ENCODE peak calls at places on chromosomes 12 and 14, in five cellular contexts. K is tibial artery, V is cardiac muscle cell, S is astrocyte, A is PC-9. X is an unnamed sample.

GRCh38 chr14:55600784-55601561 is 21.0 kb downstream of the KTN1 start:
- DNase-seq in S (peak; percentile 78), V (no peak), A (peak; percentile 56), K (no peak), X (no peak)

GRCh38 chr12:54592316-54592715 is 3.9 kb upstream of the PPP1R1A start:
- DNase-seq in A (no peak), K (no peak), S (no peak), V (no peak), X (no peak)

GRCh38 chr12:88418856-88419497 is 161.3 kb downstream of the KITLG start:
- DNase-seq in V (no peak), A (no peak), S (peak; percentile 54), K (no peak), X (no peak)

GRCh38 chr12:52244615-52244994 is 11.6 kb downstream of the KRT7 start:
- DNase-seq in S (no peak), K (peak; percentile 31), V (no peak), A (peak; percentile 35), X (no peak)

GRCh38 chr12:42421844-42422779 is 96.1 kb downstream of the PPHLN1 start:
- DNase-seq in K (no peak), S (peak; percentile 74), A (no peak), V (no peak), X (no peak)

GRCh38 chr12:27424631-27425230 is 21.8 kb upstream of the SMCO2 start:
- DNase-seq in A (no peak), K (no peak), S (peak; percentile 44), V (peak; percentile 50), X (no peak)

GRCh38 chr12:30134229-30134628 is 350.5 kb upstream of the TMTC1 start:
- DNase-seq in K (no peak), S (no peak), V (peak; percentile 20), A (no peak), X (no peak)

GRCh38 chr12:50057896-50058670 is 687 bp downstream of the ASIC1 start:
- DNase-seq in A (no peak), S (no peak), K (no peak), V (no peak), X (no peak)

GRCh38 chr14:68409355-68409754 is 383.5 kb downstream of the ZFP36L1 start:
- DNase-seq in S (no peak), K (no peak), V (no peak), A (no peak), X (no peak)

GRCh38 chr12:43102506-43103269 is 449.3 kb downstream of the ADAMTS20 start:
- DNase-seq in A (no peak), K (no peak), S (no peak), V (no peak), X (no peak)

GRCh38 chr14:53064461-53064860 is 88.7 kb downstream of the DDHD1 start:
- DNase-seq in A (no peak), V (no peak), S (no peak), K (no peak), X (no peak)

GRCh38 chr12:93380480-93381121 is 2.9 kb downstream of the NUDT4 start:
- DNase-seq in K (no peak), V (no peak), S (peak; percentile 42), A (peak; percentile 48), X (no peak)

GRCh38 chr12:25236190-25236589 is 14.5 kb downstream of the KRAS start:
- DNase-seq in S (peak; percentile 41), V (no peak), A (no peak), K (no peak), X (no peak)

DNA sequence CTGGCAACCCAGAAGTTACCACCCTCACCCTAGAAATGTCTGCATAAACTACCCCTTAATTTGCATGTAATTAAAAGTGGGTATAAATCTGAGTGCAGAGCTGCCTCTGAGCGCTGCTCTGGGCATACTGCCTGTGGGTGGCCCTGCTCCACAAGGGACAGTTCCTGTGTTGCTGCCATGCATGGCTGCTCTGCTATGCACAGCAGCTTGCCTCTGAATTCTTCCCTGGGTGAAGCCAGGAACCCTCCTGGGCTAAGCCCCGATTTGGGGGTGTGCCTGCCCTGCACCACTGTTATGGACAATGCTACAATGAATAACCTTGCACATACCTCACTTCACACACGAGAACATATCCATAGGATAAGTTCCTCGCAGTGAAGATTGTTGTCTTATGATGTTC is 35.7 kb upstream of the GPR132 start:
- DNase-seq in S (no peak), V (no peak), K (no peak), A (no peak), X (no peak)
- H3K4me3 ChIP-seq in S (no peak overlapping the region), V (no peak overlapping the region), K (no peak overlapping the region), A (no peak overlapping the region), X (no peak overlapping the region)

GRCh38 chr14:104694475-104694950 is 5.1 kb downstream of the INF2 start:
- DNase-seq in V (no peak), K (no peak), S (no peak), A (no peak), X (no peak)

GRCh38 chr14:104692939-104693315 is 3.5 kb downstream of the INF2 start:
- DNase-seq in A (no peak), S (no peak), K (no peak), V (no peak), X (no peak)

GRCh38 chr14:104694991-104695659 is 5.7 kb downstream of the INF2 start:
- DNase-seq in V (no peak), K (no peak), A (no peak), S (peak; percentile 41), X (no peak)

GRCh38 chr14:104692261-104692938 is 3.0 kb downstream of the INF2 start:
- DNase-seq in V (no peak), A (no peak), S (no peak), K (no peak), X (no peak)

GRCh38 chr14:104693482-104694431 is 4.3 kb downstream of the INF2 start:
- DNase-seq in S (no peak), V (no peak), A (no peak), K (no peak), X (no peak)
- H3K4me1 ChIP-seq in S (peaks cover 62% of the 10 kb centered on the region), V (peaks cover 14% of the 10 kb centered on the region), A (peaks cover 14% of the 10 kb centered on the region), K (peaks cover 90% of the 10 kb centered on the region), X (peaks cover 7% of the 10 kb centered on the region)

DNA sequence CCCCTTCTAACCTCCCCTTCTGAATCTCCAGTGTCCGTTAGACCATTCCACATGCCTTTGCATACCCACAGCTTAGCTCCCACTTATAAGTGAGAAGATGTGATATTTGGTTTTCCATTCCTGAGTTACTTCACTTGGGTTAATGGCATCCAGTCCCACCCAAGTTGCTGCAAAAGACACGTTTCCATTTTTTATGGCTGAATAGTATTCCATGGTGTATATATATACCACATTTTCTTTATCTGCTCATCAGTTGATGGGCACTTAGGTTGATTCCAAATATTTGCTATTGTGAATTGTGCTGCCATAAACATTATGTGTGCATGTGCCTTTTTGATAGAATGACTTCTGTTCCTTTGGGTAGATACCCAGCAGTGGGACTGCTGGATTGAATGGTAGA is 67.8 kb downstream of the MVK start:
- DNase-seq in K (no peak), V (no peak), A (no peak), S (no peak), X (no peak)
- TF ChIP-seq CTCF in K (no peak), V (no peak), A (no peak), S (no peak), X (no peak)

DNA sequence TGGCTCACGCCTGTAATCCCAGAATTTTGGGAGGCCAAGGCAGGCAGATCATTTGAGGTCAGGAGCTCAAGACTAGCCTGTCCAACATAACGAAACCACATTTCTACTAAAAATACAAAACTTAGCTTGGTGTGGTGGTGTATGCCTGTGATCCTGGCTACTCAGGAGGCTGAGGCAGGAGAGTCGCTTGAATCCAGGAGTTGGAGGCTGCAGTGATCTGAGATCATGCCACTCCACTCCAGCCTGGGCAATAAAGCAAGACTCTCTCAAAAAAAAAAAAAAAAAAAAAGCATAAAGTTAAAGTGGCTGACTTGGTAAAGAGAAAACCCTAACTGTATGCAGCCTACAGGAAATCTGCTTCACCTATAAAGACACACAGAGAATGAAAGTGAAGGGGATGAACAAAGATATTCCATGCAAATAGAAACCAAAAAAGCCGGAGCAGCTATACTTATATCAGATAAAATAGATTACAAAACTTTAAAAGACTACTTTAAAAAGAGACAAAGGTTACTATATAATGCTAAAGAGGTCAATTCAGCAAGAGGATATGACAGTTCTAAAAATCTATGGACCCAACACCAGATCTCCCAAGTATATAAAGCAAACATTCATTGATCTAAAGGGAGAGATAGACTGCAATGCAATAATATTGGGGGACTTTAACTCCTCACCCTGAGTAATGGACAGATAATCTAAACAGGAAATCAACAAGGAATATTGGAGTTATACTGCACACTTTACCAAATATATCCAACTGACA is 4.1 kb downstream of the CLEC2B start:
- DNase-seq in K (no peak), V (no peak), S (no peak), A (no peak), X (no peak)
- H3K4me3 ChIP-seq in K (no peak overlapping the region), V (no peak overlapping the region), S (no peak overlapping the region), A (no peak overlapping the region), X (no peak overlapping the region)

DNA sequence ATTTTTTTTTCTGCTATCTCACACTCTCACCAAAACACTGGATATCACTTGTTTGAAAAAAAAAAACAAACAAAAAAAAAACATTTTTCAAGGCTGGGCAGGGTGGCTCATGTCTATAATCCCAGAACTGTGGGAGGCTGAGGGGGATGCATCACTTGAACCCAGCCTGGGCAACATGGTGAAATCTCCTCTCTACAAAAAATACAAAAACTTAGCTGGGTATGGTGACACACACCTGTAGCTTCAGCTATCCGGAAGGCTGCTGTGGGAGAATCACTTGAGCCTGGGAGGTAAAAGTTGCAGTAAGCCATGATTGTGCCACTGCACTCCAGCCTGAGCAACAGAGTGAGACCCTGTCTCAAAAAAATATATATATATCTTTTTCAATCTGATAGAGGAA is 66.2 kb downstream of the EPS8 start:
- DNase-seq in S (no peak), K (no peak), A (no peak), V (no peak), X (no peak)
- H3K4me1 ChIP-seq in S (peaks cover 34% of the 10 kb centered on the region), K (peaks cover 37% of the 10 kb centered on the region), A (peaks cover 25% of the 10 kb centered on the region), V (no peaks in the 10 kb centered on the region), X (no peaks in the 10 kb centered on the region)